ENCODE peak calls at places on chromosomes 3 and 15, in five cellular contexts. N, D, R, T and F are unnamed samples. For H3K4me1, the result is how much of the 10 kb centered on the place peaks cover.

GRCh38 chr15:47987908-47988532 is 132.8 kb upstream of the SLC24A5 start:
- DNase-seq in N (peak), D (no peak), R (peak), T (no peak), F (peak)

GRCh38 chr3:128597900-128598299 is 52.7 kb downstream of the RPN1 start:
- DNase-seq in N (no peak), D (no peak), R (no peak), T (no peak), F (no peak)

GRCh38 chr3:64398431-64398830 is 173.2 kb upstream of the PRICKLE2 start:
- DNase-seq in N (no peak), D (no peak), R (peak), T (no peak), F (no peak)

GRCh38 chr15:23648920-23649515 is 1.4 kb upstream of the MAGEL2 start:
- DNase-seq in N (peak), D (peak), R (peak), T (no peak), F (peak)

GRCh38 chr15:45048784-45049631 is 26.0 kb downstream of the SORD start:
- DNase-seq in N (no peak), D (peak), R (no peak), T (peak), F (no peak)

GRCh38 chr3:188796122-188796631 is 375.6 kb upstream of the TPRG1 start:
- DNase-seq in N (no peak), D (no peak), R (peak), T (no peak), F (no peak)

GRCh38 chr3:192906940-192907339 is 10.7 kb downstream of the MB21D2 start:
- DNase-seq in N (no peak), D (no peak), R (no peak), T (no peak), F (no peak)

GRCh38 chr15:92803852-92804609 is 96.1 kb upstream of the CHD2 start:
- DNase-seq in N (no peak), D (peak), R (peak), T (peak), F (peak)

GRCh38 chr3:123788706-123789105 is 95.4 kb downstream of the MYLK start:
- DNase-seq in N (no peak), D (no peak), R (no peak), T (no peak), F (no peak)

GRCh38 chr3:21795152-21795837 is 44.3 kb upstream of the ZNF385D start:
- DNase-seq in N (no peak), D (peak), R (no peak), T (peak), F (no peak)

GRCh38 chr15:51283026-51283425 is 55.4 kb downstream of the CYP19A1 start:
- DNase-seq in N (no peak), D (no peak), R (no peak), T (no peak), F (no peak)

GRCh38 chr3:127608362-127608718 is 10.1 kb downstream of the MCM2 start:
- DNase-seq in N (no peak), D (peak), R (no peak), T (peak), F (no peak)

GRCh38 chr3:132318451-132318850 is 1.2 kb downstream of the ACP3 start:
- DNase-seq in N (no peak), D (no peak), R (peak), T (no peak), F (no peak)

GRCh38 chr3:98968824-98969223 is 67.3 kb upstream of the DCBLD2 start:
- DNase-seq in N (no peak), D (no peak), R (no peak), T (no peak), F (no peak)

GRCh38 chr3:148992027-148992634 is 791 bp downstream of the GYG1 start:
- DNase-seq in N (peak), D (peak), R (peak), T (peak), F (peak)

GRCh38 chr3:196431193-196432136 is 762 bp downstream of the UBXN7 start:
- DNase-seq in N (peak), D (peak), R (peak), T (peak), F (peak)

GRCh38 chr3:57009367-57009766 is 51.1 kb upstream of the SPATA12 start:
- DNase-seq in N (no peak), D (peak), R (peak), T (peak), F (no peak)

GRCh38 chr3:128060473-128061381 is 8.5 kb downstream of the SEC61A1 start:
- DNase-seq in N (no peak), D (no peak), R (peak), T (no peak), F (no peak)

GRCh38 chr3:40254898-40255297 is 54.6 kb upstream of the EIF1B start:
- DNase-seq in N (no peak), D (no peak), R (no peak), T (no peak), F (no peak)

GRCh38 chr3:88626426-88627120 is 476.8 kb downstream of the C3orf38 start:
- DNase-seq in N (no peak), D (no peak), R (no peak), T (no peak), F (peak)

GRCh38 chr3:182487048-182487447 is 306.3 kb upstream of the ATP11B start:
- DNase-seq in N (no peak), D (no peak), R (no peak), T (no peak), F (no peak)

GRCh38 chr15:50463423-50464358 is 39.5 kb downstream of the USP8 start:
- DNase-seq in N (no peak), D (no peak), R (peak), T (no peak), F (no peak)

GRCh38 chr3:156456771-156457224 is 98.1 kb downstream of the SSR3 start:
- DNase-seq in N (peak), D (no peak), R (no peak), T (no peak), F (no peak)

GRCh38 chr15:25248583-25249235 is 190.1 kb downstream of the UBE3A start:
- DNase-seq in N (no peak), D (peak), R (no peak), T (no peak), F (no peak)

GRCh38 chr15:25250011-25250596 is 188.7 kb downstream of the UBE3A start:
- DNase-seq in N (no peak), D (peak), R (no peak), T (no peak), F (no peak)

GRCh38 chr15:25249236-25250010 is 189.4 kb downstream of the UBE3A start:
- DNase-seq in N (no peak), D (peak), R (no peak), T (no peak), F (peak)

GRCh38 chr15:25251700-25252390 is 187.0 kb downstream of the UBE3A start:
- DNase-seq in N (no peak), D (peak), R (no peak), T (no peak), F (no peak)

GRCh38 chr15:25250906-25251622 is 187.8 kb downstream of the UBE3A start:
- DNase-seq in N (no peak), D (peak), R (no peak), T (no peak), F (no peak)
- H3K4me1 ChIP-seq in N (under half), D (under half), R (under half), T (under half), F (under half)

GRCh38 chr3:16370503-16370871 is 105.5 kb downstream of the OXNAD1 start:
- DNase-seq in N (no peak), D (no peak), R (no peak), T (no peak), F (no peak)
- H3K27ac ChIP-seq in N (no peak), D (peak), R (no peak), T (peak), F (peak)

GRCh38 chr3:13801361-13802214 is 78.3 kb downstream of the WNT7A start:
- DNase-seq in N (no peak), D (no peak), R (no peak), T (no peak), F (no peak)

GRCh38 chr3:13796683-13797460 is 83.0 kb downstream of the WNT7A start:
- DNase-seq in N (no peak), D (no peak), R (no peak), T (no peak), F (no peak)

GRCh38 chr3:13795816-13796215 is 84.1 kb downstream of the WNT7A start:
- DNase-seq in N (no peak), D (no peak), R (no peak), T (no peak), F (no peak)

GRCh38 chr3:13800064-13800463 is 79.8 kb downstream of the WNT7A start:
- DNase-seq in N (no peak), D (no peak), R (no peak), T (no peak), F (no peak)

GRCh38 chr3:13798401-13798800 is 81.5 kb downstream of the WNT7A start:
- DNase-seq in N (no peak), D (no peak), R (no peak), T (no peak), F (no peak)
- H3K4me3 ChIP-seq in N (no peak), D (no peak), R (no peak), T (no peak), F (no peak)

DNA sequence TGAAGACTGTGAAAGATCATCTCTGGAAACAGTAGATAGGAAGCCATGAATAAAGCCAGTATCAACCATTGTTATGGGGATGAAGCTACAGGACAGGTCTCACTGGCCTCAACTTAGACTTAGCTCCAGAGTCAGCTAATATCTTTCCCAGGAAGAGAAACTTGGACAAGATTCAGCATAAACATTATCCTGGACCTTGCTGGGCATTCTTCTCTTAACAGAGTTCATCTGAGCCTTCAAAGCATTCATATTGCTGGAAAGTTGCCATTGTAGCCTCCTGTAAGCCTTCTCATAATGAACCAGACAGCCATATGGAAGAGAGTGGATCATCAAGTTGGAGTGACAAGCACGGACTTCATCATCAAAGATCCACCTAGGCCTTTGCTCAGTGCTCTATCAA is 386.4 kb upstream of the THBS1 start:
- DNase-seq in N (no peak), D (no peak), R (peak), T (no peak), F (no peak)
- H3K4me1 ChIP-seq in N (under half), D (under half), R (under half), T (under half), F (under half)

DNA sequence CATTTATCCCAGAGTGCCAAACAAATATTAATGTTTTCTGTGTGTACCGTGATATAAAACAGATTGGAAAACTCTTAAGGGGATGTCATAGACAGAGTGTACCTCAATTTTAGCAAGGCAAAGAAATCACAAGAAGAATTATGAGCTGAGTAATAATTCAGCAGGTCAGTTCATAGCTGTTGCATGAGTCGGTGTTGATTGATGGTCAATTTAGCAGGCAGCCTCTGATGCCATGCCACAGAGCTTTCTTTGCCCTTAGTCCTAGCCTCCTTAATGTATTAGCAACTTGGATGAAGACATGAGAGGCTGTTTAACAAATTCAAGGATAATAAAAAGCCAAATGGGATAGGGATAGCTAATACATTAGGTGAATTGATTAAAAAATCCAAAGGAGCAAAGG is 6.8 kb downstream of the SLC35A5 start:
- DNase-seq in N (no peak), D (no peak), R (peak), T (no peak), F (no peak)
- H3K27ac ChIP-seq in N (no peak), D (no peak), R (no peak), T (peak), F (no peak)

GRCh38 chr3:136787226-136787793 is 31.6 kb upstream of the SLC35G2 start:
- DNase-seq in N (no peak), D (no peak), R (peak), T (peak), F (peak)
- H3K4me3 ChIP-seq in N (no peak), D (no peak), R (peak), T (peak), F (no peak)

DNA sequence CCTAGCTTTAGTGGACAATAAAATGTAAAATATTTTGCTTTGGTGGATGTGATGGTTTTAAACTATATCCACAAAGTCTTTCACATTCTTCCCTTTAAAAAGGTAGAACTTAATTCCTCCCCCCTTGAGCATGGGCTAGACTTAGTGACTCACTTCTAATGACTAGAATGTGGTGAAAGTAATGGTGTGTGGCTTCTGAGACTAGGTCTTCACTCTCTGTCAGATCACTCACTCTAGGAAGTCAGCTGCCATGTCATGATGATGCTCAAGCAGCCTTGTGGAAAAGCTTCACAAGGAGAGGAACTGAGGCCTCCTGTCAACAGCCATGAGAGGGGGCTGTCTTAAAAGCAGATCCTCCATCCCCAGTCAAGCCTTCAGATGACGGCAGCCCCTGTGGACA is 4.2 kb downstream of the LRRC2 start:
- DNase-seq in N (no peak), D (no peak), R (no peak), T (no peak), F (no peak)
- H3K4me1 ChIP-seq in N (under half), D (under half), R (under half), T (under half), F (half or more)

DNA sequence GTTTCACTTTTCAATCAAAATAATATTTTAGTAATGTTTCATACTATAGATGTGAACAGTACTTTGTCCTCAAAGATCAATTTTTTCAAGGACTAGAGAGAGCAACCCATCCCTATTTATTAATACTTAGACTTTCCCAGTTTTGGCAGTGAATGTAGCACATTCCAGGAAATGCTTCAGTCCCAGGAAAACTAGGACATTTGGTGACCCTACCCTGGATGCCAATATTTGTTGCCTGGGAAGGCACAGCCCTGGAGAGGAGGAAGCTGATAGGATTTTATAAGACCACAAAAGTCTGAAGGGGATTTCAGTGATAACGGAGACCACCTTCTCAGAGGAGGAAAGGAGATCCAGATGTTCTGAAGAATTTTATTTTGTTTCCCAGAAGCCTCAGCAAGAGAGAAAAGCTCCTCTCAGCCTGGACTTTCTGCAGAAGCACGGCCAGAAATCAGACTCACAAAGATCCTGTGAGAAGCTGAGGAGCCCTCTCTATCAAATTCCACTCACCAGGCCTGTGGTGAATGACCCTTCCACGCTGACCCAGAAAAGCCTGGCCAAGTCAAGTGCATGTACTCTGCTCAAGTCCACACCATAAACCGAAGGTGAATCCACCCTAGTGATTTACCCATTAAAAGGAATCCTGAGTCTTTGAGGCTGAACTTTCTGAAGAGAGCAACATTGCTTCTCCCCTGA is 87.7 kb upstream of the ABHD17C start:
- DNase-seq in N (no peak), D (no peak), R (no peak), T (no peak), F (no peak)
- H3K27ac ChIP-seq in N (no peak), D (no peak), R (no peak), T (no peak), F (no peak)